ENCODE peak calls at places on chromosome 16, in nine cellular contexts. C, Q, M, E, N, U, B, K and J are unnamed samples. For H3K27me3 and H3K4me1, the result is how much of the 10 kb centered on the place peaks cover.

GRCh38 chr16:48353565-48354163 is 31.5 kb downstream of the SIAH1 start:
- DNase-seq in C (peak), Q (peak), M (peak), E (peak), N (peak), U (peak), B (peak), K (peak), J (peak)

GRCh38 chr16:87733190-87733589 is 32.6 kb downstream of the KLHDC4 start:
- DNase-seq in C (no peak), Q (no peak), M (no peak), E (no peak), N (no peak), U (no peak), B (no peak), K (no peak), J (no peak)

GRCh38 chr16:10197003-10197402 is 14.8 kb upstream of the GRIN2A start:
- DNase-seq in C (no peak), Q (no peak), M (no peak), E (no peak), N (no peak), U (no peak), B (no peak), K (no peak), J (no peak)

GRCh38 chr16:57297856-57298255 is 13.4 kb upstream of the PLLP start:
- DNase-seq in C (no peak), Q (peak), M (peak), E (no peak), N (no peak), U (no peak), B (no peak), K (no peak), J (no peak)

GRCh38 chr16:58022601-58023371 is 2.8 kb upstream of the MMP15 start:
- DNase-seq in C (peak), Q (no peak), M (peak), E (peak), N (no peak), U (peak), B (peak), K (no peak), J (peak)

GRCh38 chr16:27729516-27730304 is 179.8 kb downstream of the KATNIP start:
- DNase-seq in C (peak), Q (no peak), M (no peak), E (peak), N (no peak), U (peak), B (no peak), K (no peak), J (no peak)

GRCh38 chr16:5012887-5013286 is 20.8 kb downstream of the NAGPA start:
- DNase-seq in C (no peak), Q (no peak), M (no peak), E (no peak), N (no peak), U (no peak), B (no peak), K (no peak), J (no peak)

GRCh38 chr16:75306102-75306762 is 54.8 kb upstream of the BCAR1 start:
- DNase-seq in C (peak), Q (no peak), M (no peak), E (peak), N (no peak), U (no peak), B (no peak), K (no peak), J (peak)

GRCh38 chr16:10600792-10601443 is 20.5 kb upstream of the EMP2 start:
- DNase-seq in C (peak), Q (no peak), M (no peak), E (no peak), N (peak), U (no peak), B (no peak), K (no peak), J (no peak)

GRCh38 chr16:11575223-11575589 is 11.5 kb downstream of the LITAF start:
- DNase-seq in C (no peak), Q (no peak), M (peak), E (no peak), N (no peak), U (no peak), B (no peak), K (no peak), J (no peak)

GRCh38 chr16:15489016-15489415 is 54.6 kb downstream of the BMERB1 start:
- DNase-seq in C (no peak), Q (no peak), M (no peak), E (no peak), N (no peak), U (no peak), B (no peak), K (no peak), J (no peak)

GRCh38 chr16:23310744-23311143 is 8.6 kb downstream of the SCNN1B start:
- DNase-seq in C (no peak), Q (no peak), M (no peak), E (no peak), N (no peak), U (no peak), B (no peak), K (no peak), J (no peak)

GRCh38 chr16:78292726-78293380 is 193.4 kb downstream of the WWOX start:
- DNase-seq in C (no peak), Q (no peak), M (no peak), E (no peak), N (no peak), U (no peak), B (peak), K (no peak), J (no peak)

GRCh38 chr16:67257486-67258159 is 8.8 kb downstream of the SLC9A5 start:
- DNase-seq in C (no peak), Q (no peak), M (peak), E (no peak), N (no peak), U (no peak), B (no peak), K (no peak), J (no peak)

GRCh38 chr16:24364596-24364995 is 108.5 kb downstream of the CACNG3 start:
- DNase-seq in C (no peak), Q (no peak), M (no peak), E (no peak), N (no peak), U (no peak), B (no peak), K (no peak), J (no peak)

GRCh38 chr16:88854306-88855111 is 2.2 kb downstream of the GALNS start:
- DNase-seq in C (no peak), Q (no peak), M (peak), E (no peak), N (no peak), U (no peak), B (no peak), K (peak), J (peak)

GRCh38 chr16:59164461-59164860 is 430.3 kb upstream of the GOT2 start:
- DNase-seq in C (no peak), Q (peak), M (no peak), E (no peak), N (peak), U (no peak), B (no peak), K (no peak), J (no peak)

GRCh38 chr16:72878301-72879269 is 169.3 kb downstream of the ZFHX3 start:
- DNase-seq in C (peak), Q (no peak), M (no peak), E (no peak), N (peak), U (peak), B (peak), K (no peak), J (no peak)

GRCh38 chr16:31200821-31201510 is 1.6 kb downstream of the PYCARD start:
- DNase-seq in C (no peak), Q (no peak), M (peak), E (no peak), N (peak), U (no peak), B (no peak), K (peak), J (no peak)

GRCh38 chr16:87101903-87102302 is 215.3 kb downstream of the C16orf95 start:
- DNase-seq in C (peak), Q (no peak), M (no peak), E (no peak), N (no peak), U (peak), B (no peak), K (no peak), J (peak)

GRCh38 chr16:80197790-80198201 is 343.0 kb upstream of the DYNLRB2 start:
- DNase-seq in C (peak), Q (no peak), M (no peak), E (no peak), N (peak), U (peak), B (no peak), K (no peak), J (no peak)

GRCh38 chr16:89193021-89193575 is 7.2 kb downstream of the SLC22A31 start:
- DNase-seq in C (peak), Q (peak), M (peak), E (no peak), N (peak), U (peak), B (peak), K (no peak), J (peak)

GRCh38 chr16:75580-76501 is 2.2 kb upstream of the MPG start:
- DNase-seq in C (peak), Q (peak), M (no peak), E (peak), N (peak), U (peak), B (peak), K (peak), J (peak)

GRCh38 chr16:73020409-73020884 is 27.5 kb downstream of the ZFHX3 start:
- DNase-seq in C (peak), Q (no peak), M (no peak), E (peak), N (peak), U (peak), B (no peak), K (no peak), J (peak)

GRCh38 chr16:82699711-82700495 is 73.1 kb downstream of the CDH13 start:
- DNase-seq in C (peak), Q (no peak), M (no peak), E (no peak), N (peak), U (peak), B (peak), K (no peak), J (no peak)

GRCh38 chr16:28183441-28183840 is 28.3 kb downstream of the XPO6 start:
- DNase-seq in C (no peak), Q (no peak), M (no peak), E (no peak), N (no peak), U (no peak), B (no peak), K (no peak), J (no peak)

GRCh38 chr16:85137323-85138072 is 25.2 kb upstream of the CIBAR2 start:
- DNase-seq in C (peak), Q (peak), M (peak), E (peak), N (peak), U (peak), B (no peak), K (peak), J (peak)
- H3K27me3 ChIP-seq in C (under half), Q (under half), M (under half), E (under half), N (under half), U (under half), B (under half), K (under half), J (under half)

GRCh38 chr16:84579936-84580335 is 37.9 kb downstream of the COTL1 start:
- DNase-seq in C (no peak), Q (no peak), M (no peak), E (no peak), N (no peak), U (no peak), B (no peak), K (no peak), J (peak)

GRCh38 chr16:84581161-84581560 is 36.7 kb downstream of the COTL1 start:
- DNase-seq in C (no peak), Q (no peak), M (no peak), E (no peak), N (peak), U (no peak), B (no peak), K (no peak), J (no peak)

GRCh38 chr16:84582958-84583516 is 34.8 kb downstream of the COTL1 start:
- DNase-seq in C (peak), Q (no peak), M (no peak), E (no peak), N (peak), U (peak), B (no peak), K (no peak), J (no peak)

GRCh38 chr16:84577034-84577803 is 40.7 kb downstream of the COTL1 start:
- DNase-seq in C (no peak), Q (no peak), M (no peak), E (no peak), N (no peak), U (no peak), B (no peak), K (no peak), J (peak)

DNA sequence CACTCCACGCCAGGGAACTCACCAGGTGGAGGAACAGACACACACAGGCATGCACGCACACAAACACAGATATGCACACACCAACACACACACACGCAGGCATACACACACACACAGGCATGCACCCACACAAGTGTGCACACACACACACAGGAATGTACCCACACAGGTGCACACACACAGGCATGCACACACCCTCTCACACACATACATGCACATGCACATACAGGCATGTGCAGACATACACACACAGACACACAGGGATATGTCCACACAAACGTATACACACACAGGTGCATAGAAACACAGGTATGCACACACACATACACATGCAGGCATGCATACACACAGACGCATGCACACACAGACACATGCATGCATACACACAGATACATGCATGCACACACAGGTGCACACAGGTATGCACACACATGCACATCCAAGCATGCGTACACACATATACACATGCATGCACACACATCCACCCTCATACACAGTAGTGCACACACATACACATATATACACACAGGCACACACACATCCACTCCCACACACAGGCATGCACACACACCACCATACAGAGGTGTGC is 39.2 kb downstream of the COTL1 start:
- DNase-seq in C (no peak), Q (no peak), M (no peak), E (no peak), N (no peak), U (no peak), B (no peak), K (no peak), J (no peak)
- H3K4me3 ChIP-seq in C (no peak), Q (no peak), M (no peak), E (no peak), N (no peak), U (no peak), B (no peak), K (no peak), J (no peak)

GRCh38 chr16:6905601-6906000 is 427.0 kb upstream of the RBFOX1 start:
- DNase-seq in C (no peak), Q (no peak), M (no peak), E (no peak), N (no peak), U (no peak), B (no peak), K (no peak), J (no peak)
- H3K4me1 ChIP-seq in C (under half), Q (under half), M (under half), E (under half), N (under half), U (under half), B (under half), K (under half), J (under half)

GRCh38 chr16:8476824-8477223 is 113.5 kb downstream of the TMEM114 start:
- DNase-seq in C (no peak), Q (no peak), M (no peak), E (no peak), N (no peak), U (no peak), B (no peak), K (no peak), J (no peak)
- H3K27me3 ChIP-seq in C (under half), Q (under half), M (under half), E (under half), N (under half), U (under half), B (under half), K (under half), J (under half)

DNA sequence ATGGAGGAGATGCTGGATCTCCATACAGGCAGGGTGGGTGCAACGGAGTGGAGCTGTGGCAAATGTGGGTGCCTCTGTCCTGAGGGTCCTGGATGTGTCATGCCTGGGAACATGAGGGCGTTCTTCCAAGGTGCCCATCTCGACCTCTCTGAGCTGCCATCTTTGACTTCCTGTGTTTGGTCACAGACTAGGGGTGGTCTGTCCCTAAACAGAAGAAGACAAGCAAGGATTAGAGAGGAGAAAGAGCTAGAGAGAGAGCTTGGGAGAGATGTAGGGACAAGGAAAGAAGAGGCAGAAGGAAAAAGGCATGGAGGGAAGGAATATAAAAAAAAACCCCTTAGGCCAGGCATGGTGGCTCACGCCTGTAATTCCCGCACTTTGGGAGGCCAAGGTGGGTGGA is 3.3 kb upstream of the ZG16 start:
- DNase-seq in C (no peak), Q (no peak), M (no peak), E (no peak), N (no peak), U (no peak), B (no peak), K (no peak), J (no peak)
- H3K4me3 ChIP-seq in C (no peak), Q (no peak), M (no peak), E (no peak), N (no peak), U (no peak), B (no peak), K (no peak), J (no peak)

GRCh38 chr16:3062553-3062952 is 2.9 kb upstream of the IL32 start:
- DNase-seq in C (no peak), Q (no peak), M (no peak), E (no peak), N (no peak), U (no peak), B (no peak), K (no peak), J (no peak)

GRCh38 chr16:3065742-3066439 is 451 bp downstream of the IL32 start:
- DNase-seq in C (no peak), Q (no peak), M (peak), E (no peak), N (no peak), U (no peak), B (no peak), K (no peak), J (no peak)

GRCh38 chr16:3065069-3065741 is at the start of gene IL32:
- DNase-seq in C (peak), Q (no peak), M (no peak), E (peak), N (peak), U (peak), B (no peak), K (peak), J (peak)

GRCh38 chr16:3066440-3066748 is 954 bp downstream of the IL32 start:
- DNase-seq in C (no peak), Q (no peak), M (peak), E (no peak), N (no peak), U (no peak), B (no peak), K (no peak), J (no peak)

GRCh38 chr16:3063617-3064389 is 1.6 kb upstream of the IL32 start:
- DNase-seq in C (no peak), Q (no peak), M (no peak), E (no peak), N (no peak), U (no peak), B (no peak), K (no peak), J (no peak)
- H3K4me1 ChIP-seq in C (under half), Q (under half), M (under half), E (under half), N (under half), U (under half), B (under half), K (under half), J (under half)

GRCh38 chr16:54933281-54934150 is 2.9 kb downstream of the IRX5 start:
- DNase-seq in C (no peak), Q (peak), M (no peak), E (no peak), N (no peak), U (no peak), B (no peak), K (no peak), J (peak)
- H3K27me3 ChIP-seq in C (half or more), Q (half or more), M (under half), E (half or more), N (under half), U (under half), B (under half), K (under half), J (half or more)

GRCh38 chr16:84605339-84605848 is 12.5 kb downstream of the COTL1 start:
- DNase-seq in C (no peak), Q (no peak), M (no peak), E (no peak), N (no peak), U (peak), B (no peak), K (no peak), J (no peak)
- H3K4me3 ChIP-seq in C (no peak), Q (no peak), M (no peak), E (no peak), N (no peak), U (no peak), B (no peak), K (no peak), J (no peak)

GRCh38 chr16:70700101-70701020 is 14.5 kb upstream of the MTSS2 start:
- DNase-seq in C (no peak), Q (no peak), M (no peak), E (peak), N (peak), U (no peak), B (no peak), K (no peak), J (no peak)
- H3K4me1 ChIP-seq in C (half or more), Q (under half), M (half or more), E (half or more), N (half or more), U (half or more), B (under half), K (under half), J (under half)